ENCODE peak calls at places on chromosomes 6 and 20, in five cellular contexts. B, X, N, I and T are unnamed samples.

GRCh38 chr6:10852281-10852965 is 14.1 kb upstream of the MAK start:
- DNase-seq in B (no peak), X (no peak), N (no peak), I (no peak), T (no peak)

GRCh38 chr6:13526718-13527668 is 39.6 kb upstream of the GFOD1 start:
- DNase-seq in B (peak), X (no peak), N (peak), I (no peak), T (no peak)

GRCh38 chr6:135093578-135093977 is 39.0 kb upstream of the HBS1L start:
- DNase-seq in B (no peak), X (no peak), N (no peak), I (no peak), T (no peak)

GRCh38 chr20:17888044-17888443 is 80.5 kb downstream of the SNX5 start:
- DNase-seq in B (no peak), X (no peak), N (no peak), I (no peak), T (no peak)

GRCh38 chr6:16399198-16399597 is 160.8 kb downstream of the GMPR start:
- DNase-seq in B (no peak), X (no peak), N (no peak), I (no peak), T (no peak)

GRCh38 chr6:13624871-13625288 is 9.7 kb downstream of the NOL7 start:
- DNase-seq in B (no peak), X (no peak), N (no peak), I (no peak), T (peak)

GRCh38 chr20:33005132-33005566 is 916 bp upstream of the SUN5 start:
- DNase-seq in B (no peak), X (no peak), N (no peak), I (no peak), T (no peak)

GRCh38 chr20:20211274-20211987 is 156.5 kb upstream of the INSM1 start:
- DNase-seq in B (no peak), X (no peak), N (no peak), I (no peak), T (no peak)

GRCh38 chr6:78489874-78490273 is 377.5 kb upstream of the IRAK1BP1 start:
- DNase-seq in B (no peak), X (no peak), N (no peak), I (no peak), T (no peak)

GRCh38 chr20:21173496-21174025 is 47.7 kb downstream of the KIZ start:
- DNase-seq in B (no peak), X (no peak), N (no peak), I (no peak), T (no peak)

GRCh38 chr6:87104657-87105056 is 9.8 kb upstream of the CGA start:
- DNase-seq in B (no peak), X (no peak), N (no peak), I (no peak), T (no peak)

GRCh38 chr20:62770916-62771315 is 25.4 kb upstream of the MRGBP start:
- DNase-seq in B (no peak), X (no peak), N (peak), I (no peak), T (no peak)

GRCh38 chr6:167684276-167685104 is 142.2 kb upstream of the AFDN start:
- DNase-seq in B (no peak), X (peak), N (no peak), I (no peak), T (peak)

GRCh38 chr6:15512126-15512525 is 150.7 kb downstream of the DTNBP1 start:
- DNase-seq in B (no peak), X (no peak), N (peak), I (no peak), T (no peak)

GRCh38 chr20:38892091-38892981 is 33.9 kb upstream of the FAM83D start:
- DNase-seq in B (no peak), X (no peak), N (no peak), I (no peak), T (no peak)

GRCh38 chr6:170247178-170247701 is 43.6 kb downstream of the DLL1 start:
- DNase-seq in B (no peak), X (no peak), N (peak), I (no peak), T (no peak)

GRCh38 chr6:8944548-8944947 is 509.2 kb upstream of the SLC35B3 start:
- DNase-seq in B (no peak), X (no peak), N (no peak), I (no peak), T (no peak)

GRCh38 chr6:14799928-14800327 is 445.9 kb upstream of the JARID2 start:
- DNase-seq in B (no peak), X (no peak), N (peak), I (peak), T (peak)

GRCh38 chr6:113291751-113292445 is 565.2 kb upstream of the MARCKS start:
- DNase-seq in B (no peak), X (no peak), N (no peak), I (no peak), T (no peak)

GRCh38 chr20:25484224-25484846 is 76.9 kb downstream of the GINS1 start:
- DNase-seq in B (no peak), X (no peak), N (no peak), I (no peak), T (no peak)
- TF ChIP-seq CTCF in B (no peak), X (no peak), N (no peak), I (no peak), T (no peak)

GRCh38 chr6:129472239-129472638 is 237.7 kb downstream of the ARHGAP18 start:
- DNase-seq in B (no peak), X (no peak), N (no peak), I (no peak), T (no peak)
- TF ChIP-seq CTCF in B (no peak), X (no peak), N (no peak), I (no peak), T (no peak)

DNA sequence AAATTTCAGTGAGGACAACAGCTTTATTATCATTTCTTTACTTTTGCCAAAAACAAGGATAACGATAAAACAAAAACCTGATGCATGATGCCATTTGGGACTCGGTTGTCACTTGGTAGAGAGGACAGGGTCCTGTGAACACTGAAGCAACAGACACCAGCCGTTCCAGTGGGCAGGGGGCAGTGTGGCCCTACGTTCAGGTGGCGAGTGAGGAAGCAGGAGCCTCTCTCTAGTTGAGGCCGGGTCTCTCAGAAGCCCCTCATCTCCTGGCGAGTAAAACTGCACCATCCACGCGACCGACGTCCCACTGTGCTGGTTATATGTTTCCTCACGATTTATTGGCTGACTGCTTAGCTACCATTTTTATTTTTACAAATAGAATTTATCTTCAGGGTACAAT is 231.6 kb downstream of the THBS2 start:
- DNase-seq in B (no peak), X (peak), N (no peak), I (no peak), T (no peak)
- TF ChIP-seq CTCF in B (no peak), X (no peak), N (no peak), I (no peak), T (no peak)

DNA sequence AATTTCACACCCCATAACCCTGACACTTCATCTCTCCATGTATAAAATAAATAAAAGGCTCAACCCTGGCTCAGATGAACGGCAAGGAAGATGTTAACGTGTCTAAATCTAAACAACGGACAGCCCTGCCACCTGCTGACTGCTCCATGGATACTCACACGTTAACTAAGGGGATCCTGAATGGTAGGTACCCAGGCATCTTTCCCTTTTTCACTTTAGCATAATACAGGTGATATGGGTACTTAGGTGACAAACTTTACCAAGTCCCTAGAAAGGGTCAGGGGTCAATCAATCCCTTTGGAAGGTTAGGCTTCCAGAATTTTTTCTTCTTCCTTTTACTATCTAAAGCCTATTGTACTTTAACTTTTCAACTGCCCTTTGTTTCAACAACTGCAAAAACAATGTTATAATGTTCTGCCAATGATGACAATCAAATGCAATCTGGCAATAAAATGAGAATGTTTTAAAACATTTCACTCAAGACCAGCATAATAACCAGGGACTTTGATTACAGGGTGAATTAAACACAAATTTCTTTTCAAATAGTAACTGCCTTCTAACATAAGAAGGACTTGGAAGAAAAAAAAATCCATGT is 52.4 kb upstream of the IPCEF1 start:
- DNase-seq in B (no peak), X (no peak), N (no peak), I (peak), T (peak)
- TF ChIP-seq CTCF in B (no peak), X (peak), N (peak), I (peak), T (peak)

DNA sequence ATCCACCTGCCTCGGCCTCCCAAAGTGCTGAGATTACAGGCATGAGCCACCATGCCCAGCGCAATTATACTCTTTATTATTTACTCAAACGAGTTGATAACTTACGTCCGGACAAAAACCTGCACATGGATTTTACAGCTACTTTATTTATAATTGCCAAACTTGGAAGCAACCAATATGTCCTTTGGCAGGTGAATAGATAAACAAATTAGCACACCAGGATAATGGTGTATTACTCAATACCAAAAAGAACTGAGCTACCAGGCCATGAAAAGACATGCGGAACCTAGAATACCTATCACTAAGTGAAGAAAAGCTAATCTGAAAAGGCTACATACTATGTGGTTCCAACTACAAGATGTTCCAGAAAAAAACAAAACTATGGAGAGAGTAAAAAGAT is 168.1 kb downstream of the ASCC3 start:
- DNase-seq in B (no peak), X (no peak), N (no peak), I (no peak), T (no peak)
- TF ChIP-seq CTCF in B (no peak), X (no peak), N (no peak), I (no peak), T (no peak)

GRCh38 chr20:37875776-37876175 is 27.2 kb upstream of the VSTM2L start:
- DNase-seq in B (no peak), X (no peak), N (no peak), I (no peak), T (no peak)
- TF ChIP-seq CTCF in B (no peak), X (no peak), N (no peak), I (no peak), T (no peak)

DNA sequence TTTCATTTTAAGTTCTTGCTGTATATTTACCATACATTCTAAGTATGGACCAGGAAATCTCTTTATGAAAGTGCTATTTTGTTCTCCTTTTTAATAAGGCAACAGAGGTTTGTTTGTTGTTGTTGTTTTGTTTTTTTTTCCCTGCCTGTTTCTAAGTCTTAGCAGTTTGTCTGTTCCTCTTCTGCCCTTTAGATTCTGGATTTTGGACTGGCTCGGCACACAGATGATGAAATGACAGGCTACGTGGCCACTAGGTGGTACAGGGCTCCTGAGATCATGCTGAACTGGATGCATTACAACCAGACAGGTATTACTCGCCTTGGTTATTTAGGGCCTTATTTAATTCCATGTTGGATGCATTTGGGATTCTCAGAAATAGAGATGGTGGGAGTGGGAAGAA is 48.0 kb downstream of the MAPK14 start:
- DNase-seq in B (no peak), X (no peak), N (no peak), I (no peak), T (peak)
- TF ChIP-seq CTCF in B (peak), X (peak), N (peak), I (no peak), T (peak)

DNA sequence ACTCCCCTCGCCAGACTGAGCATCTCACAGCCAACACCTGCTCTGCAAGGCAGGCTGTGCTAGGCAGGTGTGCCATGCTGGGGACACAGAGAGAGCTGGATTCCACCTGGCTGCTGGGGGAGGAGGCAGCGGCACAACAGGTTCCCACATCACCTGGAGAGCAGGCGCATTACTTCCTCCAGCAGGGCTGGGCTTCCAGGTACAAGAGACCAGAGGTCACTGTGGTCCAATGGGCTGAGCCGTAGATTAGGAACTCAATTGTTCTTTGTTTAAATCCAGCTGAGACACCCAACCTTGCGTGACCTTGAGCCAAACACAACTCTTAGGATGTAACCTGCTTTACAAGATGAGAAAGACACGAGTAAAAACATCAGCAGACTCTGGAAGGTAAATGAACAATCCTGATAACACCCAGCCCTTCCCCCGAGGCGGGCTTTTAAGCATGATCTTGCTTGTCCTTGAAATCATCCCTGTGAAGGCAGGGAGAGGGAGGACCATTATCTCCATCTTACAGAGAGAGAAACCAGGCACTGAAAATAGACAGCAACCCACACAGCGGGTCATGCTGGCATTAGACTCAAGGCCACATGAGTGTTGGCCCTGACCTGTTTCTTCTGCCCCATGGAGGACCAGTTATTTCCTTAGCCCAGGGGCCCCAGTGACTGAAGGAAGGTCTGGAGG is 216.5 kb upstream of the RREB1 start:
- DNase-seq in B (no peak), X (no peak), N (no peak), I (no peak), T (peak)
- TF ChIP-seq CTCF in B (no peak), X (no peak), N (no peak), I (no peak), T (no peak)

GRCh38 chr6:77180367-77180766 is 282.9 kb downstream of the HTR1B start:
- DNase-seq in B (no peak), X (no peak), N (no peak), I (no peak), T (no peak)
- TF ChIP-seq CTCF in B (no peak), X (no peak), N (no peak), I (no peak), T (no peak)